ENCODE peak calls at places on chromosomes 4 and X, in nine cellular contexts. H is adrenal gland, Q is upper lobe of left lung, U is IMR-90, L is tibial artery, O is aorta, G is GM23338, X is transverse colon, S is pancreas. F is an unnamed sample. For H3K4me1, the result is how much of the 10 kb centered on the place peaks cover.

GRCh38 chr4:126268106-126268505 is 953.4 kb downstream of the FAT4 start:
- DNase-seq in G (no peak), S (no peak), L (no peak), O (no peak), X (no peak), U (peak), Q (no peak), H (no peak), F (no peak)

GRCh38 chr4:125801373-125801772 is 486.6 kb downstream of the FAT4 start:
- DNase-seq in L (no peak), O (no peak), U (peak), G (no peak), X (no peak), S (no peak), H (no peak), Q (no peak), F (no peak)

GRCh38 chrX:103124284-103124683 is 31.3 kb upstream of the NXF3 start:
- DNase-seq in G (no peak), X (no peak), H (no peak), Q (no peak), O (no peak), S (no peak), U (no peak), L (no peak), F (no peak)

GRCh38 chrX:103376118-103376978 is at the start of gene BEX3:
- DNase-seq in S (peak), L (peak), O (peak), H (peak), G (peak), Q (peak), U (peak), X (peak), F (peak)

GRCh38 chr4:159097785-159098184 is 5.1 kb upstream of the RAPGEF2 start:
- DNase-seq in L (no peak), S (no peak), O (no peak), U (no peak), G (peak), X (no peak), H (no peak), Q (no peak), F (no peak)

GRCh38 chr4:67934628-67935027 is 28.7 kb downstream of the TMPRSS11A start:
- DNase-seq in Q (no peak), S (no peak), L (no peak), U (no peak), H (no peak), G (peak), X (no peak), O (no peak), F (no peak)

GRCh38 chrX:84322083-84322827 is 134.3 kb upstream of the RPS6KA6 start:
- DNase-seq in L (no peak), U (no peak), Q (no peak), S (no peak), O (no peak), G (no peak), X (no peak), H (no peak), F (no peak)

GRCh38 chrX:63920875-63921274 is 135.9 kb upstream of the ARHGEF9 start:
- DNase-seq in O (no peak), L (no peak), H (no peak), U (no peak), S (no peak), G (no peak), X (no peak), Q (no peak), F (no peak)

GRCh38 chr4:185370291-185370690 is 25.4 kb downstream of the LRP2BP start:
- DNase-seq in Q (no peak), L (no peak), X (no peak), U (no peak), H (no peak), G (no peak), O (no peak), S (no peak), F (no peak)

GRCh38 chr4:65391382-65391781 is 278.9 kb downstream of the EPHA5 start:
- DNase-seq in U (no peak), X (no peak), S (no peak), L (no peak), G (no peak), H (no peak), O (no peak), Q (no peak), F (no peak)

GRCh38 chr4:101527186-101527585 is 179.9 kb upstream of the PPP3CA start:
- DNase-seq in L (no peak), U (no peak), G (no peak), H (no peak), X (no peak), Q (no peak), S (no peak), O (no peak), F (peak)

GRCh38 chr4:66216252-66216651 is 546.0 kb upstream of the EPHA5 start:
- DNase-seq in H (no peak), Q (no peak), L (no peak), X (no peak), G (no peak), U (no peak), O (no peak), S (no peak), F (no peak)

GRCh38 chr4:2607822-2608221 is 71.4 kb downstream of the FAM193A start:
- DNase-seq in U (no peak), G (no peak), Q (no peak), L (no peak), X (no peak), H (no peak), S (no peak), O (no peak), F (no peak)

GRCh38 chr4:143773998-143774898 is 73.8 kb upstream of the FREM3 start:
- DNase-seq in G (peak), L (peak), S (peak), H (peak), U (peak), Q (peak), X (peak), O (no peak), F (peak)

GRCh38 chr4:623914-624626 is 1.3 kb upstream of the PDE6B start:
- DNase-seq in S (no peak), U (no peak), X (no peak), L (no peak), H (no peak), O (peak), G (peak), Q (no peak), F (no peak)

GRCh38 chrX:48911407-48912182 is at the start of gene SLC35A2:
- DNase-seq in Q (peak), U (peak), X (peak), H (peak), O (peak), S (peak), L (peak), G (peak), F (peak)

GRCh38 chr4:185634066-185634652 is 98.9 kb upstream of the PDLIM3 start:
- DNase-seq in O (no peak), S (no peak), L (no peak), Q (no peak), X (no peak), H (no peak), G (peak), U (peak), F (no peak)

GRCh38 chrX:637660-638481 is 7.3 kb downstream of the SHOX start:
- DNase-seq in H (no peak), U (no peak), Q (no peak), G (no peak), S (no peak), L (no peak), O (no peak), X (no peak), F (no peak)

GRCh38 chrX:2397648-2398340 is 103.0 kb downstream of the DHRSX start:
- DNase-seq in L (no peak), H (no peak), G (no peak), X (no peak), Q (no peak), S (no peak), U (peak), O (no peak), F (no peak)

GRCh38 chr4:174214102-174214878 is 69.2 kb downstream of the FBXO8 start:
- DNase-seq in X (no peak), S (no peak), Q (no peak), H (no peak), O (no peak), L (no peak), G (peak), U (no peak), F (no peak)

GRCh38 chr4:48071171-48071570 is 54.6 kb downstream of the NIPAL1 start:
- DNase-seq in O (no peak), U (no peak), G (no peak), L (no peak), H (no peak), X (no peak), Q (no peak), S (no peak), F (no peak)

GRCh38 chr4:74944354-74944793 is 11.5 kb downstream of the PARM1 start:
- DNase-seq in U (no peak), L (no peak), X (peak), O (no peak), G (no peak), H (no peak), S (peak), Q (peak), F (no peak)

GRCh38 chrX:10022580-10023245 is 55.6 kb downstream of the CLDN34 start:
- DNase-seq in Q (no peak), H (no peak), G (no peak), S (no peak), U (peak), O (peak), L (no peak), X (peak), F (no peak)
- H3K4me3 ChIP-seq in Q (no peak), H (no peak), G (no peak), S (no peak), U (no peak), O (no peak), L (no peak), X (no peak), F (no peak)

DNA sequence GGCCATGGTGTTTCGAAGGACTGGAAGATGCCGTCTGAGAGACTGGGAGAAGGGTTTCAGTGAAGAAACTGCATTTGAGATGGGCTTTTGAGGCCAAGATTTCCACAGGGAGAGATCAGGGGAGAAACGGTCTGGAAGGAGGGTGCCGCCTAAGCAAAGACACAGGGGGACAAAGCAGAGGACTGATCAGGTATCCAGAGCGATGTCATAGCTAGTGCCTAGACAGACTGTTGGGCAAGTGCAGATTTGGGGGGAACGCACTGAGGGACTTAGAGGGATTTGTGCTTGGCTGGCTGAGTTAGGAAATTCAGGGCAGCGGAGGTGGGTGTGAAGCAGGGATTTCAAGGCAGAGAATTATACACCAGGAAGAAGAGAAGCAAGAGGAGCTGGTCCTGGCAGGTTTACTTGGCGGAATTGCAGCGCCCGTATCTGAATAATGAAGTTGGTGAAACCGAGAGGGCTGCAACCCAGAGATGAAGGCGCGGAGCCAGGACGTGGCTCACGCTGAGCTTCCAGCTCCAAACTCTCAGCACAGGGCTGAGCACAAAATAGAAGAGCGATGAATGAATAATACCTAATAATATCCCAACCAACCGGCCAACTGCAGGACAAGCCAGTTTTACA is 106.9 kb downstream of the MAML3 start:
- DNase-seq in L (peak), G (peak), H (no peak), U (no peak), O (peak), X (no peak), S (no peak), Q (no peak), F (no peak)
- H3K4me1 ChIP-seq in L (under half), G (under half), H (under half), U (under half), O (under half), X (under half), S (under half), Q (under half), F (under half)

GRCh38 chrX:10769165-10769564 is 148.8 kb upstream of the MID1 start:
- DNase-seq in X (no peak), L (no peak), U (peak), Q (no peak), G (peak), H (no peak), S (no peak), O (no peak), F (no peak)
- H3K4me3 ChIP-seq in X (no peak), L (no peak), U (no peak), Q (no peak), G (peak), H (no peak), S (no peak), O (no peak), F (no peak)

GRCh38 chr4:15913631-15913970 is 24.9 kb downstream of the FGFBP1 start:
- DNase-seq in U (peak), H (no peak), O (no peak), X (no peak), L (no peak), S (no peak), Q (no peak), G (no peak), F (no peak)

GRCh38 chr4:15914736-15915135 is 23.8 kb downstream of the FGFBP1 start:
- DNase-seq in H (no peak), G (no peak), O (no peak), Q (no peak), U (no peak), X (no peak), L (no peak), S (no peak), F (no peak)

GRCh38 chr4:15912236-15912635 is 26.3 kb downstream of the FGFBP1 start:
- DNase-seq in H (no peak), Q (no peak), U (no peak), S (no peak), L (no peak), X (no peak), G (no peak), O (no peak), F (no peak)

GRCh38 chr4:15912961-15913630 is 25.4 kb downstream of the FGFBP1 start:
- DNase-seq in Q (no peak), G (no peak), H (no peak), U (peak), X (no peak), L (no peak), O (no peak), S (no peak), F (no peak)

DNA sequence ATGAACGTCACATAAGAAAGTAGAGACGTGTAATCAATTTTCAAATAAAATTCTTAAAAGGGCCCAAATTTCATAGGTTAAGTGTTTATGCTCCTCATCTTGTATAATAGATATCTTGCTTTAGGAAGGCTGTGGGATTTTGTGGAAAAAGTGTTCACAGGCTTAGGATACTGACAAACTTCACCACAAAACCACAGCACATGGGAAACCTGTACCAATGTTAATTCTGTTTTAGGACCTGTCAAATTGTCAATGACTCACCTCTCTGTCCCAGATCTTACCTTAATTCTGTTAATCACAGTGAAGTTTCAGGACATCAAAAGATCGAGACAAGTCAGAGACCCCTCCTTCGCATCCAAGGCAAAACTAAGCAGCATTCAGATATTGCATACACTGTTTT is 24.2 kb downstream of the FGFBP1 start:
- DNase-seq in X (no peak), U (peak), L (no peak), G (no peak), O (no peak), S (no peak), H (no peak), Q (no peak), F (no peak)
- H3K4me1 ChIP-seq in X (under half), U (under half), L (under half), G (under half), O (under half), S (under half), H (under half), Q (under half), F (under half)

DNA sequence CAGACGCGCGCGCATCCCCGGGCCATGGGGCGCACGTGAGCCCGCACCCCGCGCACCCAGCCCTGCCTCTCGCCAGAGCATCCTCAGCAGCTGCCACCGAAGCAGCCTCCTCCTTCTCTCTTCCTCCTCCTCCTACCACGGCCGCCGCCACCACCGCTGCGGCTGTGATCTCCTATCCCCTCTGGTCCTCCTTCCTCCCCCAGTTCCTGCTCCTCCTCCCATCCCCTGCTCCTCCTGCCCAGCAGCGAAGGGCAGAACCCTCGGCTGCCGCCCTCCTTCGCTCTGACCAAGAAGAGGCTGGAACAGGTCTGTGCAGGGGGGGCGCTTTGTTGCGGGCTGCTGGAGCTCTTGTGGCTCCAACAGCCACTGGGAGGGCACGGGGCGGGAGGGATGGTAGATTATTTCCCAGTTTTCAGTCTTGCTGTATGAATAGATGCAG is 148.7 kb upstream of the CHRDL1 start:
- DNase-seq in X (no peak), Q (no peak), O (no peak), U (no peak), H (no peak), S (no peak), G (peak), L (peak), F (no peak)
- H3K4me3 ChIP-seq in X (no peak), Q (no peak), O (no peak), U (no peak), H (no peak), S (peak), G (peak), L (peak), F (no peak)

DNA sequence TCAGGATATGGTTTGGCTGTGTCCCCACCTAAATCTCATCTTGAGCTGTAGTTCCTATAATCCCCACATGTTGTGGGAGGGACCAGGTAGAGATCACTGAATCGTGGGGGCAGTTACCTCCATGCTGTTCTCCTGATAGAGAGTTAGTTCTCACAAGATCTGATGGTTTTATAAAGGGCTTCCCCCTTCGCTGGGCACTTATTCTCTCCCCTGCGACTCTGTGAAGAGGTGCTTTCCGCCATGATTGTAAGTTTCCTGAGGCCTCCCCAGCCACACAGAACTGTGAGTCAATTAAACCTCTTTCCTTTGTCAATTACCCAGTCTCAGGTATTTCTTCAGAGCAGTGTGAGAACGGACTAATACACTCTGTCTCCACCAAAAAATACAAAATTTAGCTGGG is 291.9 kb downstream of the BCOR start:
- DNase-seq in H (no peak), S (no peak), L (no peak), O (no peak), G (no peak), U (no peak), Q (no peak), X (no peak), F (no peak)
- H3K4me1 ChIP-seq in H (under half), S (under half), L (under half), O (under half), G (under half), U (under half), Q (under half), X (under half), F (under half)